ENCODE peak calls at places on chromosomes 11 and 22, in six cellular contexts. One of them, this sample, is unnamed.

GRCh38 chr11:2178906-2179494 is 7.4 kb upstream of the TH start:
- DNase-seq in activated naive CD8-positive, alpha-beta T cell treated with anti-CD3 and anti-CD28 coated beads, Interleukin-2, amount 50 U/mL, for 24 hours: no peak
- DNase-seq in choroid plexus epithelial cell: peak
- DNase-seq in EL: peak
- DNase-seq in activated CD4-positive, alpha-beta T cell treated with anti-CD3 and anti-CD28 coated beads, Interleukin-2, amount 50 U/mL, for 48 hours: no peak
- DNase-seq in LHCN-M2: peak
- DNase-seq in this sample: peak

GRCh38 chr11:113419426-113420003 is 31.9 kb downstream of the ANKK1 start:
- DNase-seq in EL: no peak
- DNase-seq in choroid plexus epithelial cell: no peak
- DNase-seq in LHCN-M2: peak
- DNase-seq in activated naive CD8-positive, alpha-beta T cell treated with anti-CD3 and anti-CD28 coated beads, Interleukin-2, amount 50 U/mL, for 24 hours: no peak
- DNase-seq in activated CD4-positive, alpha-beta T cell treated with anti-CD3 and anti-CD28 coated beads, Interleukin-2, amount 50 U/mL, for 48 hours: no peak
- DNase-seq in this sample: no peak

GRCh38 chr22:50687829-50688228 is 15.2 kb downstream of the SHANK3 start:
- DNase-seq in activated CD4-positive, alpha-beta T cell treated with anti-CD3 and anti-CD28 coated beads, Interleukin-2, amount 50 U/mL, for 48 hours: no peak
- DNase-seq in activated naive CD8-positive, alpha-beta T cell treated with anti-CD3 and anti-CD28 coated beads, Interleukin-2, amount 50 U/mL, for 24 hours: no peak
- DNase-seq in choroid plexus epithelial cell: no peak
- DNase-seq in LHCN-M2: no peak
- DNase-seq in EL: no peak
- DNase-seq in this sample: no peak

GRCh38 chr11:126647735-126648134 is 292.2 kb downstream of the ST3GAL4 start:
- DNase-seq in choroid plexus epithelial cell: peak
- DNase-seq in activated CD4-positive, alpha-beta T cell treated with anti-CD3 and anti-CD28 coated beads, Interleukin-2, amount 50 U/mL, for 48 hours: no peak
- DNase-seq in activated naive CD8-positive, alpha-beta T cell treated with anti-CD3 and anti-CD28 coated beads, Interleukin-2, amount 50 U/mL, for 24 hours: no peak
- DNase-seq in EL: peak
- DNase-seq in LHCN-M2: peak
- DNase-seq in this sample: peak

GRCh38 chr22:44732017-44732561 is 20.3 kb upstream of the ARHGAP8 start:
- DNase-seq in activated CD4-positive, alpha-beta T cell treated with anti-CD3 and anti-CD28 coated beads, Interleukin-2, amount 50 U/mL, for 48 hours: no peak
- DNase-seq in LHCN-M2: no peak
- DNase-seq in choroid plexus epithelial cell: no peak
- DNase-seq in EL: no peak
- DNase-seq in activated naive CD8-positive, alpha-beta T cell treated with anti-CD3 and anti-CD28 coated beads, Interleukin-2, amount 50 U/mL, for 24 hours: no peak
- DNase-seq in this sample: no peak

GRCh38 chr11:88779551-88779950 is 286.2 kb downstream of the GRM5 start:
- DNase-seq in LHCN-M2: no peak
- DNase-seq in activated naive CD8-positive, alpha-beta T cell treated with anti-CD3 and anti-CD28 coated beads, Interleukin-2, amount 50 U/mL, for 24 hours: no peak
- DNase-seq in choroid plexus epithelial cell: peak
- DNase-seq in activated CD4-positive, alpha-beta T cell treated with anti-CD3 and anti-CD28 coated beads, Interleukin-2, amount 50 U/mL, for 48 hours: no peak
- DNase-seq in EL: peak
- DNase-seq in this sample: peak

GRCh38 chr11:107275632-107276031 is 182.0 kb downstream of the CWF19L2 start:
- DNase-seq in choroid plexus epithelial cell: no peak
- DNase-seq in EL: peak
- DNase-seq in activated CD4-positive, alpha-beta T cell treated with anti-CD3 and anti-CD28 coated beads, Interleukin-2, amount 50 U/mL, for 48 hours: no peak
- DNase-seq in LHCN-M2: peak
- DNase-seq in activated naive CD8-positive, alpha-beta T cell treated with anti-CD3 and anti-CD28 coated beads, Interleukin-2, amount 50 U/mL, for 24 hours: no peak
- DNase-seq in this sample: no peak

GRCh38 chr11:57513911-57514537 is 1.5 kb downstream of the SLC43A1 start:
- DNase-seq in EL: peak
- DNase-seq in activated CD4-positive, alpha-beta T cell treated with anti-CD3 and anti-CD28 coated beads, Interleukin-2, amount 50 U/mL, for 48 hours: peak
- DNase-seq in LHCN-M2: no peak
- DNase-seq in choroid plexus epithelial cell: no peak
- DNase-seq in activated naive CD8-positive, alpha-beta T cell treated with anti-CD3 and anti-CD28 coated beads, Interleukin-2, amount 50 U/mL, for 24 hours: peak
- DNase-seq in this sample: no peak

GRCh38 chr22:39688186-39688768 is 117.7 kb downstream of the CACNA1I start:
- DNase-seq in choroid plexus epithelial cell: no peak
- DNase-seq in activated CD4-positive, alpha-beta T cell treated with anti-CD3 and anti-CD28 coated beads, Interleukin-2, amount 50 U/mL, for 48 hours: no peak
- DNase-seq in activated naive CD8-positive, alpha-beta T cell treated with anti-CD3 and anti-CD28 coated beads, Interleukin-2, amount 50 U/mL, for 24 hours: no peak
- DNase-seq in EL: no peak
- DNase-seq in LHCN-M2: no peak
- DNase-seq in this sample: no peak

GRCh38 chr11:3902441-3902840 is 47.0 kb downstream of the STIM1 start:
- DNase-seq in activated naive CD8-positive, alpha-beta T cell treated with anti-CD3 and anti-CD28 coated beads, Interleukin-2, amount 50 U/mL, for 24 hours: no peak
- DNase-seq in choroid plexus epithelial cell: no peak
- DNase-seq in activated CD4-positive, alpha-beta T cell treated with anti-CD3 and anti-CD28 coated beads, Interleukin-2, amount 50 U/mL, for 48 hours: no peak
- DNase-seq in EL: no peak
- DNase-seq in LHCN-M2: no peak
- DNase-seq in this sample: no peak

GRCh38 chr22:38402204-38402603 is 52.8 kb downstream of the KCNJ4 start:
- DNase-seq in activated CD4-positive, alpha-beta T cell treated with anti-CD3 and anti-CD28 coated beads, Interleukin-2, amount 50 U/mL, for 48 hours: no peak
- DNase-seq in choroid plexus epithelial cell: no peak
- DNase-seq in LHCN-M2: no peak
- DNase-seq in EL: no peak
- DNase-seq in activated naive CD8-positive, alpha-beta T cell treated with anti-CD3 and anti-CD28 coated beads, Interleukin-2, amount 50 U/mL, for 24 hours: no peak
- DNase-seq in this sample: no peak

This sample was measured in brain microvascular endothelial cell.